ENCODE peak calls at places on chromosome 18, in ten cellular contexts. A is foreskin fibroblast, B is brain microvascular endothelial cell, J is upper lobe of left lung, L is endodermal cell, D is OCI-LY7, N is GM20000, S is fibroblast of lung, T is sigmoid colon, U is MM.1S. M is an unnamed sample.

GRCh38 chr18:78813156-78813555 is 166.5 kb upstream of the SALL3 start:
- DNase-seq in T (no peak), J (peak), D (no peak), S (no peak), B (no peak), A (no peak), U (no peak), N (no peak), L (peak), M (no peak)

GRCh38 chr18:26686532-26686931 is 138.2 kb upstream of the KCTD1 start:
- DNase-seq in S (no peak), U (no peak), T (no peak), B (no peak), D (no peak), N (no peak), J (no peak), L (no peak), A (no peak), M (no peak)

GRCh38 chr18:62663731-62664336 is 51.5 kb upstream of the PHLPP1 start:
- DNase-seq in S (peak), N (peak), U (no peak), L (peak), B (peak), J (no peak), D (no peak), A (peak), T (no peak), M (no peak)

GRCh38 chr18:34726286-34727004 is 16.3 kb downstream of the DTNA start:
- DNase-seq in L (peak), U (no peak), T (no peak), A (no peak), J (no peak), B (no peak), D (no peak), N (no peak), S (no peak), M (no peak)

GRCh38 chr18:74342416-74343043 is 26.9 kb downstream of the C18orf63 start:
- DNase-seq in J (no peak), B (peak), N (no peak), T (no peak), U (peak), L (no peak), D (peak), A (peak), S (peak), M (no peak)

GRCh38 chr18:63016270-63016669 is 300.9 kb downstream of the PHLPP1 start:
- DNase-seq in S (peak), U (peak), B (peak), J (no peak), D (peak), L (peak), N (peak), T (no peak), A (peak), M (no peak)

GRCh38 chr18:58526425-58527115 is 102.3 kb downstream of the ALPK2 start:
- DNase-seq in B (no peak), S (no peak), N (no peak), T (no peak), J (no peak), D (no peak), L (peak), A (no peak), U (no peak), M (no peak)

GRCh38 chr18:54089749-54090459 is 134.6 kb downstream of the MBD2 start:
- DNase-seq in D (no peak), U (no peak), T (no peak), N (no peak), S (no peak), A (no peak), J (no peak), L (no peak), B (no peak), M (no peak)

GRCh38 chr18:12990662-12990976 is 543 bp upstream of the CEP192 start:
- DNase-seq in J (no peak), U (peak), S (no peak), A (no peak), D (no peak), N (no peak), T (no peak), L (no peak), B (peak), M (no peak)

GRCh38 chr18:28065031-28065792 is 111.7 kb downstream of the CDH2 start:
- DNase-seq in T (no peak), J (no peak), D (no peak), N (no peak), S (peak), U (no peak), A (peak), B (peak), L (no peak), M (no peak)

GRCh38 chr18:52343138-52343537 is 3.1 kb downstream of the DCC start:
- DNase-seq in B (no peak), J (no peak), D (no peak), U (peak), N (no peak), S (peak), T (no peak), L (no peak), A (peak), M (no peak)

GRCh38 chr18:74290831-74291770 is 662 bp downstream of the CYB5A start:
- DNase-seq in J (peak), S (no peak), B (no peak), L (peak), T (peak), U (no peak), D (no peak), A (no peak), N (no peak), M (no peak)

GRCh38 chr18:13136689-13137040 is 81.9 kb upstream of the LDLRAD4 start:
- DNase-seq in J (peak), A (no peak), N (no peak), B (no peak), S (no peak), D (no peak), L (peak), U (no peak), T (no peak), M (peak)

GRCh38 chr18:11937874-11938478 is 29.9 kb upstream of the MPPE1 start:
- DNase-seq in A (peak), D (peak), L (peak), J (no peak), B (peak), N (peak), S (peak), U (peak), T (peak), M (peak)

GRCh38 chr18:551404-552061 is 28.6 kb upstream of the CETN1 start:
- DNase-seq in J (no peak), B (no peak), N (peak), D (no peak), S (no peak), L (no peak), T (no peak), U (no peak), A (no peak), M (no peak)

GRCh38 chr18:30903566-30903965 is 139.0 kb downstream of the DSC3 start:
- DNase-seq in U (no peak), J (no peak), N (no peak), B (no peak), T (no peak), D (no peak), L (no peak), A (no peak), S (peak), M (no peak)

GRCh38 chr18:3265564-3266033 is 3.7 kb downstream of the MYL12B start:
- DNase-seq in D (no peak), A (no peak), N (no peak), T (no peak), S (peak), U (no peak), L (no peak), J (no peak), B (no peak), M (no peak)

GRCh38 chr18:80132196-80132812 is 23.2 kb downstream of the ADNP2 start:
- DNase-seq in U (no peak), N (no peak), J (no peak), B (no peak), A (no peak), T (no peak), D (no peak), L (no peak), S (no peak), M (no peak)

GRCh38 chr18:80247403-80247916 is at the start of gene PARD6G:
- DNase-seq in N (peak), T (peak), S (peak), D (peak), L (peak), U (peak), J (peak), B (peak), A (peak), M (peak)

GRCh38 chr18:3401669-3402620 is 48.0 kb upstream of the TGIF1 start:
- DNase-seq in L (no peak), J (no peak), N (peak), A (no peak), U (no peak), D (peak), T (no peak), B (no peak), S (no peak), M (no peak)

GRCh38 chr18:24212939-24213338 is 74.1 kb downstream of the CABYR start:
- DNase-seq in B (peak), J (no peak), S (peak), A (peak), N (no peak), T (no peak), L (no peak), U (no peak), D (no peak), M (no peak)

GRCh38 chr18:6835345-6835744 is 105.8 kb downstream of the ARHGAP28 start:
- DNase-seq in A (no peak), S (no peak), D (no peak), U (no peak), T (no peak), J (no peak), L (no peak), B (no peak), N (no peak), M (no peak)

GRCh38 chr18:34695300-34695699 is 14.8 kb upstream of the DTNA start:
- DNase-seq in T (no peak), L (no peak), A (no peak), N (no peak), D (no peak), S (no peak), B (no peak), J (no peak), U (no peak), M (no peak)

GRCh38 chr18:59987102-59987501 is 87.3 kb downstream of the PMAIP1 start:
- DNase-seq in T (no peak), D (no peak), U (no peak), A (no peak), N (no peak), J (no peak), L (no peak), S (no peak), B (no peak), M (no peak)
- TF ChIP-seq CTCF in T (no peak), D (no peak), U (no peak), A (no peak), N (no peak), J (no peak), L (no peak), S (no peak), B (no peak), M (no peak)

DNA sequence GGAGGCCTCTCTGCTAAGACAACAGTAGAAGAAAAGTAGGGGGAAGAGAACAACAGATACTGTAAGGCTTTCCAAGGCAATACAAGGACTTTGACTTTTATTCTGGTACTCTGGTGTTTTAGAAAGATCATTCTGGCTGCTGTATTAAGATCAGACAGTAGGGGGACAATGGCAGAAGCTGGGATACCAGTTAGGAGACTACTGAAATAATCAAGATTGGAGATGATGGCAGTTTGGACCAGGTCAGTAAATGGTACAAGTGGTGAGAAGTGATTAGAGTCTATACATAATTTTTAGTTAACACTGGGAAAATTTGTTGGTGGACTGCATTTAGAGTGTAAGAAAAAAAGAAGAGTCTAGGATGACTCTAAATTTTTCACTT is 139.7 kb downstream of the ROCK1 start:
- DNase-seq in D (peak), L (no peak), B (peak), N (peak), T (no peak), J (no peak), S (peak), A (peak), U (peak), M (no peak)
- TF ChIP-seq CTCF in D (peak), L (peak), B (peak), N (peak), T (peak), J (peak), S (peak), A (peak), U (peak), M (peak)

GRCh38 chr18:76988015-76988826 is 144.4 kb downstream of the MBP start:
- DNase-seq in L (peak), T (no peak), J (no peak), B (no peak), U (no peak), D (no peak), N (no peak), A (no peak), S (no peak), M (no peak)
- TF ChIP-seq CTCF in L (no peak), T (no peak), J (no peak), B (no peak), U (no peak), D (no peak), N (no peak), A (no peak), S (no peak), M (no peak)

GRCh38 chr18:45509535-45509934 is 105.7 kb upstream of the SLC14A2 start:
- DNase-seq in U (no peak), T (no peak), A (no peak), D (no peak), J (no peak), N (no peak), S (no peak), B (no peak), L (no peak), M (no peak)

GRCh38 chr18:45503988-45504387 is 111.3 kb upstream of the SLC14A2 start:
- DNase-seq in T (no peak), L (no peak), J (no peak), D (no peak), A (no peak), N (no peak), U (no peak), S (no peak), B (no peak), M (no peak)

GRCh38 chr18:45506951-45507350 is 108.3 kb upstream of the SLC14A2 start:
- DNase-seq in B (no peak), J (no peak), D (no peak), U (no peak), S (no peak), A (no peak), L (no peak), T (no peak), N (no peak), M (no peak)

DNA sequence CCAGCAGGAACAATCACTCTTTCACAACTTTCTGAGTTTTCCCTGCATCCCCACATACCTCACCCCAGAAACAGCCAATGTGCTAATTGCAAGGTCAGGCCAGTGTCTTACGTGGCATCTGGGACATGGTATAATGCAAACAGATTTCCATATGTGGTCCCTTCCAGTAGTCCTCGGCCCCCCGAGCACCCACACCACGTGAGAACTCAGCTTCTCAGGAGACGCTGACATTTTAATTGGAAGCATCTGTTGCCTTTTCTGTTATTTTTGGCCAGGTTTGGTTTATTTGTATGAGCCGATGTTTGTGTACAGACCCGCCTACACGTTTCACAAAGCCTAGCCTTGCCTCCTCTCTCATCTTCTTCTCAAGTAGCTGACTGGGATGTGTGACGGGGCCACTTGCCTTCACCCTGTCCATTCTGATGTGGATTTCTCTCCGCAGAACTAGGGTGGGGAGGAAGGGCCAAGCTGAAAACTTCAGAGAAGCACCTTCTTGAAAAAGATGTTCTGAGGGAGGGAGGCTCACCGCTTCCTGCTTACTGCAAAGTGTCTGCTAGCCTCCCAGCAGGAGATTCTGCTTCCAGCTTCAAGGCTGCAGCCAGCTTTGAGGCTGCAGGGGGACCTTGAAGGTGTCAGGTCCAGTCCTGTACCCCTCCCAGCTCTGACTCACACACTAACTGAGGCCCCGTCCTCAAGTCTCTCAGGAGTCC is 109.6 kb upstream of the SLC14A2 start:
- DNase-seq in N (no peak), L (peak), J (no peak), D (no peak), U (no peak), A (no peak), T (no peak), B (no peak), S (peak), M (no peak)
- TF ChIP-seq CTCF in N (no peak), L (no peak), J (no peak), D (no peak), U (no peak), A (no peak), T (no peak), B (no peak), S (no peak), M (no peak)

DNA sequence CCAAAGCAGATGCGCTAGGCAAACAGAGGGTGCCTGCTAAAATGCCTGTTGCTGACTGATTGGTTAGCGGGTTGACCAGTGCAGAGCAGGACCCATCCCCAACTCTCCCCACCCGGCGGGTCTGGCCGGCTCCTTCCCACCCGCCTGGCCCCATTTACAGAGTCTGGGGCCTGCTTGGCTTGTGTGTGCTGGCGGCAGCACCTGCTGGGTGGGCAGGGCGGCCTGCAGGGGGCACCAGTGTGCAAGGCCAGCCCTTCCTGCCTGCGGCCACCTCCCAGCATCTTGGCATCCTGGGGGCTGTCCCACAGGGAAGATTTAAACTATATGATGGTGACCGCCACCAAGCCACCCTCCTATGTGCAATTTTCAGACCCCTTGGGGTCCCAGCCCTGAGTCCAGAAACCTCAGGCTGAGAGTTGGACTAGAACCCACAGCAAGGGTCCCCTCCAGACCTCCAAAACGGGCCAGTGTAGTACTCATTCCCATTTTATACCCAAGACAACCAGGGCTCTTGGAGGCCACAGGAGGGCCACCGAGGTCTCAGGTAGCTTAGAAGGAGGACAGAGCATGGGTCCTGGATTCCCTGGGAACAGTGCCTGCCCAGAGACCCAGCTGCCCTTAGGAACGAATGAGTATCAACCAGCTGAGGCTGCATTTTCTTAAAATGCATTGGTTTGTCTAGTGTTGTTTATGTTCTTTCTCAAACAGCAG is 173.6 kb downstream of the SMAD7 start:
- DNase-seq in L (peak), D (peak), N (peak), J (peak), S (peak), U (peak), A (no peak), T (peak), B (peak), M (peak)
- TF ChIP-seq CTCF in L (peak), D (peak), N (peak), J (peak), S (peak), U (peak), A (peak), T (peak), B (peak), M (peak)

M was measured in right lobe of liver.